ENCODE peak calls at places on chromosomes 11 and 22, in five cellular contexts. One of them, this sample, is unnamed.

GRCh38 chr11:45096636-45097035 is 49.8 kb upstream of the PRDM11 start:
- DNase-seq in mesendoderm: no peak
- DNase-seq in IMR-90: no peak
- DNase-seq in H9: no peak
- DNase-seq in neuronal stem cell: no peak
- DNase-seq in this sample: no peak

GRCh38 chr22:39928556-39929401 is 27.9 kb downstream of the GRAP2 start:
- DNase-seq in mesendoderm: no peak
- DNase-seq in IMR-90: no peak
- DNase-seq in H9: no peak
- DNase-seq in neuronal stem cell: no peak
- DNase-seq in this sample: no peak

GRCh38 chr11:11944444-11944843 is 64.0 kb downstream of the DKK3 start:
- DNase-seq in mesendoderm: no peak
- DNase-seq in IMR-90: no peak
- DNase-seq in H9: no peak
- DNase-seq in neuronal stem cell: no peak
- DNase-seq in this sample: no peak

GRCh38 chr11:127890026-127890611 is 697.2 kb downstream of the ETS1 start:
- DNase-seq in mesendoderm: no peak
- DNase-seq in IMR-90: peak; percentile 17
- DNase-seq in H9: no peak
- DNase-seq in neuronal stem cell: no peak
- DNase-seq in this sample: no peak

GRCh38 chr22:35558031-35558430 is 17.4 kb downstream of the RASD2 start:
- DNase-seq in mesendoderm: no peak
- DNase-seq in IMR-90: no peak
- DNase-seq in H9: no peak
- DNase-seq in neuronal stem cell: no peak
- DNase-seq in this sample: no peak

GRCh38 chr11:112082729-112083128 is 3.8 kb downstream of the TIMM8B start:
- DNase-seq in mesendoderm: no peak
- DNase-seq in IMR-90: peak; percentile 76
- DNase-seq in H9: no peak
- DNase-seq in neuronal stem cell: no peak
- DNase-seq in this sample: peak; percentile 95

GRCh38 chr11:114075891-114076441 is 16.5 kb downstream of the ZBTB16 start:
- DNase-seq in mesendoderm: peak; percentile 77
- DNase-seq in IMR-90: peak; percentile 24
- DNase-seq in H9: peak; percentile 71
- DNase-seq in neuronal stem cell: peak; percentile 32
- DNase-seq in this sample: peak; percentile 93

GRCh38 chr11:64124147-64124546 is 41.8 kb downstream of the MACROD1 start:
- DNase-seq in mesendoderm: no peak
- DNase-seq in IMR-90: no peak
- DNase-seq in H9: no peak
- DNase-seq in neuronal stem cell: no peak
- DNase-seq in this sample: peak; percentile 11

GRCh38 chr22:46007003-46007847 is 30.3 kb upstream of the WNT7B start:
- DNase-seq in mesendoderm: no peak
- DNase-seq in IMR-90: peak; percentile 72
- DNase-seq in H9: no peak
- DNase-seq in neuronal stem cell: no peak
- DNase-seq in this sample: peak; percentile 59

GRCh38 chr11:871472-871871 is 28.8 kb downstream of the TSPAN4 start:
- DNase-seq in mesendoderm: no peak
- DNase-seq in IMR-90: no peak
- DNase-seq in H9: no peak
- DNase-seq in neuronal stem cell: no peak
- DNase-seq in this sample: no peak

GRCh38 chr22:47192106-47192650 is 429.7 kb downstream of the TBC1D22A start:
- DNase-seq in mesendoderm: no peak
- DNase-seq in IMR-90: no peak
- DNase-seq in H9: peak; percentile 25
- DNase-seq in neuronal stem cell: no peak
- DNase-seq in this sample: no peak
- H4K8ac ChIP-seq in mesendoderm: no peak overlapping the region
- H4K8ac ChIP-seq in IMR-90: no peak overlapping the region
- H4K8ac ChIP-seq in H9: no peak overlapping the region
- H4K8ac ChIP-seq in neuronal stem cell: peak overlapping the region; percentile 9
- H4K8ac ChIP-seq in this sample: no peak overlapping the region

GRCh38 chr22:32623943-32624342 is 149.3 kb downstream of the FBXO7 start:
- DNase-seq in mesendoderm: no peak
- DNase-seq in IMR-90: peak; percentile 98
- DNase-seq in H9: no peak
- DNase-seq in neuronal stem cell: no peak
- DNase-seq in this sample: peak; percentile 70

GRCh38 chr22:32625985-32626384 is 151.4 kb downstream of the FBXO7 start:
- DNase-seq in mesendoderm: no peak
- DNase-seq in IMR-90: no peak
- DNase-seq in H9: no peak
- DNase-seq in neuronal stem cell: no peak
- DNase-seq in this sample: no peak

GRCh38 chr22:32628626-32629587 is 154.3 kb downstream of the FBXO7 start:
- DNase-seq in mesendoderm: no peak
- DNase-seq in IMR-90: peak; percentile 97
- DNase-seq in H9: no peak
- DNase-seq in neuronal stem cell: no peak
- DNase-seq in this sample: peak; percentile 80

GRCh38 chr22:32622762-32623147 is 148.1 kb downstream of the FBXO7 start:
- DNase-seq in mesendoderm: peak; percentile 28
- DNase-seq in IMR-90: no peak
- DNase-seq in H9: no peak
- DNase-seq in neuronal stem cell: no peak
- DNase-seq in this sample: no peak

GRCh38 chr22:32627091-32627490 is 152.5 kb downstream of the FBXO7 start:
- DNase-seq in mesendoderm: no peak
- DNase-seq in IMR-90: no peak
- DNase-seq in H9: no peak
- DNase-seq in neuronal stem cell: no peak
- DNase-seq in this sample: no peak
- H3K4me1 ChIP-seq in mesendoderm: peaks cover 3% of the 10 kb centered on the region
- H3K4me1 ChIP-seq in IMR-90: peaks cover 38% of the 10 kb centered on the region
- H3K4me1 ChIP-seq in H9: peaks cover 2% of the 10 kb centered on the region
- H3K4me1 ChIP-seq in neuronal stem cell: peaks cover 3% of the 10 kb centered on the region
- H3K4me1 ChIP-seq in this sample: peaks cover 3% of the 10 kb centered on the region

GRCh38 chr11:129144256-129144655 is 47.9 kb downstream of the ARHGAP32 start:
- DNase-seq in mesendoderm: no peak
- DNase-seq in IMR-90: no peak
- DNase-seq in H9: no peak
- DNase-seq in neuronal stem cell: no peak
- DNase-seq in this sample: no peak

GRCh38 chr11:129143335-129143734 is 48.8 kb downstream of the ARHGAP32 start:
- DNase-seq in mesendoderm: peak; percentile 40
- DNase-seq in IMR-90: peak; percentile 99
- DNase-seq in H9: no peak
- DNase-seq in neuronal stem cell: peak; percentile 1
- DNase-seq in this sample: peak; percentile 99

GRCh38 chr11:129146196-129146595 is 45.9 kb downstream of the ARHGAP32 start:
- DNase-seq in mesendoderm: no peak
- DNase-seq in IMR-90: peak; percentile 64
- DNase-seq in H9: no peak
- DNase-seq in neuronal stem cell: no peak
- DNase-seq in this sample: peak; percentile 46

GRCh38 chr11:129148487-129148886 is 43.6 kb downstream of the ARHGAP32 start:
- DNase-seq in mesendoderm: peak; percentile 90
- DNase-seq in IMR-90: no peak
- DNase-seq in H9: no peak
- DNase-seq in neuronal stem cell: no peak
- DNase-seq in this sample: no peak

DNA sequence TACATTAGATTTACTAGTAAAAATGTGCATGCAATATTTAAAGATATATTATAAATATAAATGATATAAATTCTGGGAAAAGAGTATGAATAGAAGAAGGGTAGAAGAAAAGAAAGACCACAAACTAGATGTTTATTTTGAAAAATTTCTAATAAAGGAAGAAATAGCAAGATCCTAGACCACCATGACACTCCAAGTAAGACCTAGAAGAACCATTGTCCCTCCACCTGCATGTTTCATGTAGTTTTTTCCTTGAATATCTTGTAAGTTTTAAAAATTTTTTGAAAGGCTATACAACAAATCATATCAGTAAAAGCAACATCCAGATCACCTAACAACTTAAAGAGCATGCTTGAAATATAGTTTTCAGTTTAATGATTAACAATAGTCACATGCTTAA is 46.8 kb downstream of the ARHGAP32 start:
- DNase-seq in mesendoderm: no peak
- DNase-seq in IMR-90: no peak
- DNase-seq in H9: no peak
- DNase-seq in neuronal stem cell: no peak
- DNase-seq in this sample: no peak
- H4K8ac ChIP-seq in mesendoderm: no peak overlapping the region
- H4K8ac ChIP-seq in IMR-90: no peak overlapping the region
- H4K8ac ChIP-seq in H9: no peak overlapping the region
- H4K8ac ChIP-seq in neuronal stem cell: no peak overlapping the region
- H4K8ac ChIP-seq in this sample: no peak overlapping the region

GRCh38 chr11:31808268-31808667 is 2.9 kb downstream of the PAX6 start:
- DNase-seq in mesendoderm: peak; percentile 17
- DNase-seq in IMR-90: no peak
- DNase-seq in H9: no peak
- DNase-seq in neuronal stem cell: no peak
- DNase-seq in this sample: no peak

GRCh38 chr11:31806944-31807790 is 4.0 kb downstream of the PAX6 start:
- DNase-seq in mesendoderm: peak; percentile 37
- DNase-seq in IMR-90: no peak
- DNase-seq in H9: no peak
- DNase-seq in neuronal stem cell: no peak
- DNase-seq in this sample: no peak

GRCh38 chr11:31806186-31806943 is 4.8 kb downstream of the PAX6 start:
- DNase-seq in mesendoderm: peak; percentile 13
- DNase-seq in IMR-90: no peak
- DNase-seq in H9: peak; percentile 39
- DNase-seq in neuronal stem cell: no peak
- DNase-seq in this sample: no peak

GRCh38 chr11:31808721-31809542 is 2.2 kb downstream of the PAX6 start:
- DNase-seq in mesendoderm: no peak
- DNase-seq in IMR-90: no peak
- DNase-seq in H9: no peak
- DNase-seq in neuronal stem cell: no peak
- DNase-seq in this sample: no peak

DNA sequence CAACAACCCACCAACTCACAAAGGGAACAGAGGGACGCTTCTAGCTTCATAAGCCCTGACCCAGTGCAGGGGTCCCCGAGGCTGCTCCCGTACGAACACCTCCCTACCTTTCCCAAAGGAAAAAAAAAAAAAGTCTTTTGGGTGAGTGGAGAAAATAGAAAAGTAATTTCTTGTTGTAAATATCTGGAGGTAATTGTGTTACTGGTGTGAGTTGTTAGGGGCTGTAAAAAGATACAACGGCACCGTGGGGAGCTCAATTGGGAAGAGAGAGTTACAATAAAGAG is 3.4 kb downstream of the PAX6 start:
- DNase-seq in mesendoderm: no peak
- DNase-seq in IMR-90: no peak
- DNase-seq in H9: no peak
- DNase-seq in neuronal stem cell: no peak
- DNase-seq in this sample: no peak
- H3K4me1 ChIP-seq in mesendoderm: peaks cover 9% of the 10 kb centered on the region
- H3K4me1 ChIP-seq in IMR-90: no peaks in the 10 kb centered on the region
- H3K4me1 ChIP-seq in H9: no peaks in the 10 kb centered on the region
- H3K4me1 ChIP-seq in neuronal stem cell: peaks cover 11% of the 10 kb centered on the region
- H3K4me1 ChIP-seq in this sample: peaks cover 45% of the 10 kb centered on the region

DNA sequence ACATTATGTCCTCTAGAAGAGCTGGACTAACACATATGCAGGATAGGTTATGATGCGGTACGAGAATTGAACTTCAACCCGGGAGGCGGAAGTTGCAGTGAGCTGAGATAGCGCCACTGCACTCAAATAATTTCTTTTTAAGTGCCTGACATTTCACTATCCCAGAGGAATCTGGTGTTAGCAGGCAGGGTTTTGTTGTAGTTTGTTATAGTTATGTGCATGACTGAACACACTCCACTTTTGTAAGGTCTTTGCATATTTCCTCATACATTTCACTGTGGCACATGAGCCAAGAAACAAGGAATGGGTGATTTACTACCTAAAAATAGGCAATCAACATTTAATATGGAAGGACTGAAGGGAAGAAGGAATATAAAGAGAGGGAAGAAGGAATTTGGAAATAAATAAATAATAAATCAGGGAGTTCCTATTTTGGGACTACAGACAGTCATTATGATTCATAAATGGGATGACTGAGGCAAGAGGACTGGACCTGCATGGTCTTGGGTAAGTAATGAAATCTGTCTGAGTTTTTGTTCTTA is 8.7 kb upstream of the HIPK3 start:
- DNase-seq in mesendoderm: no peak
- DNase-seq in IMR-90: peak; percentile 77
- DNase-seq in H9: no peak
- DNase-seq in neuronal stem cell: no peak
- DNase-seq in this sample: peak; percentile 48
- H4K8ac ChIP-seq in mesendoderm: no peak overlapping the region
- H4K8ac ChIP-seq in IMR-90: no peak overlapping the region
- H4K8ac ChIP-seq in H9: no peak overlapping the region
- H4K8ac ChIP-seq in neuronal stem cell: no peak overlapping the region
- H4K8ac ChIP-seq in this sample: no peak overlapping the region

GRCh38 chr11:65381721-65382035 is 768 bp downstream of the SLC25A45 start:
- DNase-seq in mesendoderm: peak; percentile 94
- DNase-seq in IMR-90: no peak
- DNase-seq in H9: no peak
- DNase-seq in neuronal stem cell: no peak
- DNase-seq in this sample: peak; percentile 90
- H3K4me1 ChIP-seq in mesendoderm: peaks cover 5% of the 10 kb centered on the region
- H3K4me1 ChIP-seq in IMR-90: peaks cover 27% of the 10 kb centered on the region
- H3K4me1 ChIP-seq in H9: peaks cover 2% of the 10 kb centered on the region
- H3K4me1 ChIP-seq in neuronal stem cell: peaks cover 14% of the 10 kb centered on the region
- H3K4me1 ChIP-seq in this sample: peaks cover 61% of the 10 kb centered on the region

This sample was measured in mesenchymal stem cell.